ENCODE peak calls at places on chromosomes 5 and 9, in nine cellular contexts. O is caudate nucleus, M is anterior cingulate cortex, V is HEK293T, Q is mammary epithelial cell, B is WTC11, G is T-helper 1 cell, I is NCI-H526, P is left ventricle myocardium inferior. J is an unnamed sample.

GRCh38 chr5:1633605-1634336 is 110.0 kb upstream of the LPCAT1 start:
- DNase-seq in O (peak), M (peak), V (peak), Q (peak), B (peak), G (peak), I (peak), P (peak), J (peak)

GRCh38 chr5:176610430-176610763 is 441 bp upstream of the GPRIN1 start:
- DNase-seq in O (no peak), M (no peak), V (peak), Q (no peak), B (no peak), G (no peak), I (peak), P (no peak), J (no peak)

GRCh38 chr9:134320195-134320885 is 5.9 kb upstream of the RXRA start:
- DNase-seq in O (no peak), M (no peak), V (no peak), Q (no peak), B (no peak), G (no peak), I (no peak), P (peak), J (peak)

GRCh38 chr9:93667627-93668026 is 91.2 kb downstream of the PHF2 start:
- DNase-seq in O (no peak), M (no peak), V (no peak), Q (no peak), B (peak), G (no peak), I (no peak), P (peak), J (peak)

GRCh38 chr9:129888085-129888808 is 53.0 kb downstream of the USP20 start:
- DNase-seq in O (no peak), M (no peak), V (no peak), Q (no peak), B (no peak), G (peak), I (no peak), P (peak), J (peak)

GRCh38 chr9:9912459-9912858 is 700.3 kb downstream of the PTPRD start:
- DNase-seq in O (no peak), M (no peak), V (no peak), Q (no peak), B (no peak), G (no peak), I (peak), P (no peak), J (no peak)

GRCh38 chr5:42611437-42611836 is 145.2 kb upstream of the CCDC152 start:
- DNase-seq in O (no peak), M (no peak), V (no peak), Q (no peak), B (no peak), G (no peak), I (no peak), P (no peak), J (no peak)

GRCh38 chr9:99056876-99057664 is 47.8 kb upstream of the TGFBR1 start:
- DNase-seq in O (no peak), M (no peak), V (no peak), Q (peak), B (no peak), G (no peak), I (no peak), P (no peak), J (no peak)

GRCh38 chr9:3459076-3459475 is 66.7 kb downstream of the RFX3 start:
- DNase-seq in O (no peak), M (no peak), V (no peak), Q (no peak), B (no peak), G (no peak), I (no peak), P (no peak), J (no peak)

GRCh38 chr5:32055891-32056866 is 117.9 kb downstream of the GOLPH3 start:
- DNase-seq in O (no peak), M (no peak), V (no peak), Q (no peak), B (no peak), G (no peak), I (no peak), P (no peak), J (no peak)

GRCh38 chr5:87551807-87552377 is 139.2 kb upstream of the CCNH start:
- DNase-seq in O (no peak), M (no peak), V (no peak), Q (no peak), B (no peak), G (no peak), I (no peak), P (no peak), J (no peak)

GRCh38 chr5:38208782-38209378 is 49.5 kb upstream of the EGFLAM start:
- DNase-seq in O (peak), M (no peak), V (peak), Q (peak), B (peak), G (no peak), I (peak), P (no peak), J (no peak)

GRCh38 chr5:124902097-124902821 is 155.8 kb upstream of the ZNF608 start:
- DNase-seq in O (no peak), M (no peak), V (peak), Q (no peak), B (no peak), G (no peak), I (no peak), P (no peak), J (no peak)

GRCh38 chr5:147398860-147399259 is 111.0 kb downstream of the DPYSL3 start:
- DNase-seq in O (no peak), M (no peak), V (no peak), Q (no peak), B (no peak), G (no peak), I (no peak), P (no peak), J (no peak)

GRCh38 chr5:154206291-154206690 is 15.8 kb downstream of the GALNT10 start:
- DNase-seq in O (no peak), M (no peak), V (no peak), Q (no peak), B (no peak), G (no peak), I (no peak), P (no peak), J (no peak)

GRCh38 chr9:96478829-96479371 is 28.9 kb downstream of the HABP4 start:
- DNase-seq in O (no peak), M (no peak), V (no peak), Q (no peak), B (no peak), G (no peak), I (no peak), P (no peak), J (no peak)

GRCh38 chr5:172140866-172141265 is 47.2 kb downstream of the STK10 start:
- DNase-seq in O (no peak), M (no peak), V (no peak), Q (no peak), B (no peak), G (no peak), I (no peak), P (no peak), J (no peak)

GRCh38 chr9:135734616-135735144 is 32.7 kb downstream of the KCNT1 start:
- DNase-seq in O (no peak), M (no peak), V (no peak), Q (no peak), B (no peak), G (no peak), I (no peak), P (no peak), J (no peak)

J was measured in left cardiac atrium.